ENCODE peak calls at places on chromosomes 4 and X, in six cellular contexts. One of them, this sample, is unnamed.

GRCh38 chrX:109847257-109848187 is 114.5 kb upstream of the ACSL4 start:
- DNase-seq in body of pancreas: no peak
- DNase-seq in retinal pigment epithelial cell: peak; percentile 72
- DNase-seq in heart left ventricle: no peak
- DNase-seq in lung: no peak
- DNase-seq in GM12878: no peak
- DNase-seq in this sample: peak; percentile 80

GRCh38 chr4:183722738-183723560 is 63.9 kb downstream of the TRAPPC11 start:
- DNase-seq in retinal pigment epithelial cell: no peak
- DNase-seq in GM12878: peak; percentile 25
- DNase-seq in body of pancreas: peak; percentile 76
- DNase-seq in lung: peak; percentile 57
- DNase-seq in heart left ventricle: peak; percentile 86
- DNase-seq in this sample: no peak

GRCh38 chrX:111098874-111099273 is 2.9 kb downstream of the PAK3 start:
- DNase-seq in lung: peak; percentile 45
- DNase-seq in heart left ventricle: peak; percentile 66
- DNase-seq in body of pancreas: peak; percentile 66
- DNase-seq in GM12878: no peak
- DNase-seq in retinal pigment epithelial cell: no peak
- DNase-seq in this sample: no peak

GRCh38 chrX:117854806-117855205 is 261.8 kb downstream of the KLHL13 start:
- DNase-seq in retinal pigment epithelial cell: no peak
- DNase-seq in body of pancreas: no peak
- DNase-seq in heart left ventricle: no peak
- DNase-seq in lung: no peak
- DNase-seq in GM12878: no peak
- DNase-seq in this sample: no peak

GRCh38 chr4:158090323-158090722 is 82.5 kb downstream of the GASK1B start:
- DNase-seq in body of pancreas: no peak
- DNase-seq in lung: no peak
- DNase-seq in heart left ventricle: no peak
- DNase-seq in GM12878: no peak
- DNase-seq in retinal pigment epithelial cell: no peak
- DNase-seq in this sample: no peak

GRCh38 chr4:44760142-44760898 is 34.0 kb upstream of the GNPDA2 start:
- DNase-seq in retinal pigment epithelial cell: no peak
- DNase-seq in GM12878: no peak
- DNase-seq in lung: no peak
- DNase-seq in body of pancreas: peak; percentile 15
- DNase-seq in heart left ventricle: no peak
- DNase-seq in this sample: no peak

GRCh38 chrX:109635151-109635550 is 10.2 kb upstream of the KCNE5 start:
- DNase-seq in lung: no peak
- DNase-seq in GM12878: no peak
- DNase-seq in retinal pigment epithelial cell: no peak
- DNase-seq in heart left ventricle: no peak
- DNase-seq in body of pancreas: no peak
- DNase-seq in this sample: no peak

GRCh38 chrX:68652327-68652930 is 5.0 kb downstream of the STARD8 start:
- DNase-seq in retinal pigment epithelial cell: no peak
- DNase-seq in heart left ventricle: no peak
- DNase-seq in GM12878: no peak
- DNase-seq in lung: no peak
- DNase-seq in body of pancreas: no peak
- DNase-seq in this sample: no peak

GRCh38 chrX:69319376-69319775 is 154.1 kb upstream of the PJA1 start:
- DNase-seq in lung: no peak
- DNase-seq in GM12878: no peak
- DNase-seq in heart left ventricle: no peak
- DNase-seq in retinal pigment epithelial cell: no peak
- DNase-seq in body of pancreas: no peak
- DNase-seq in this sample: no peak

GRCh38 chrX:102155806-102156179 is at the start of gene BEX5:
- DNase-seq in body of pancreas: peak; percentile 76
- DNase-seq in GM12878: no peak
- DNase-seq in heart left ventricle: no peak
- DNase-seq in lung: peak; percentile 64
- DNase-seq in retinal pigment epithelial cell: peak; percentile 4
- DNase-seq in this sample: no peak

GRCh38 chr4:52824603-52825310 is 37.4 kb upstream of the RASL11B start:
- DNase-seq in body of pancreas: no peak
- DNase-seq in GM12878: no peak
- DNase-seq in retinal pigment epithelial cell: peak; percentile 91
- DNase-seq in lung: no peak
- DNase-seq in heart left ventricle: no peak
- DNase-seq in this sample: peak; percentile 46

GRCh38 chrX:111006119-111006518 is 89.9 kb upstream of the PAK3 start:
- DNase-seq in body of pancreas: no peak
- DNase-seq in lung: no peak
- DNase-seq in heart left ventricle: no peak
- DNase-seq in retinal pigment epithelial cell: no peak
- DNase-seq in GM12878: no peak
- DNase-seq in this sample: no peak

GRCh38 chr4:133439830-133440229 is 290.7 kb downstream of the PCDH10 start:
- DNase-seq in retinal pigment epithelial cell: no peak
- DNase-seq in lung: no peak
- DNase-seq in GM12878: no peak
- DNase-seq in heart left ventricle: no peak
- DNase-seq in body of pancreas: no peak
- DNase-seq in this sample: no peak

GRCh38 chr4:85762204-85762884 is 287.4 kb downstream of the ARHGAP24 start:
- DNase-seq in heart left ventricle: no peak
- DNase-seq in retinal pigment epithelial cell: no peak
- DNase-seq in GM12878: no peak
- DNase-seq in body of pancreas: peak; percentile 35
- DNase-seq in lung: no peak
- DNase-seq in this sample: no peak

GRCh38 chrX:97628807-97629596 is 745.3 kb downstream of the RPA4 start:
- DNase-seq in lung: no peak
- DNase-seq in heart left ventricle: no peak
- DNase-seq in retinal pigment epithelial cell: no peak
- DNase-seq in body of pancreas: no peak
- DNase-seq in GM12878: no peak
- DNase-seq in this sample: no peak
- H3K4me3 ChIP-seq in lung: no peak overlapping the region
- H3K4me3 ChIP-seq in heart left ventricle: no peak overlapping the region
- H3K4me3 ChIP-seq in retinal pigment epithelial cell: no peak overlapping the region
- H3K4me3 ChIP-seq in body of pancreas: no peak overlapping the region
- H3K4me3 ChIP-seq in GM12878: no peak overlapping the region
- H3K4me3 ChIP-seq in this sample: no peak overlapping the region

DNA sequence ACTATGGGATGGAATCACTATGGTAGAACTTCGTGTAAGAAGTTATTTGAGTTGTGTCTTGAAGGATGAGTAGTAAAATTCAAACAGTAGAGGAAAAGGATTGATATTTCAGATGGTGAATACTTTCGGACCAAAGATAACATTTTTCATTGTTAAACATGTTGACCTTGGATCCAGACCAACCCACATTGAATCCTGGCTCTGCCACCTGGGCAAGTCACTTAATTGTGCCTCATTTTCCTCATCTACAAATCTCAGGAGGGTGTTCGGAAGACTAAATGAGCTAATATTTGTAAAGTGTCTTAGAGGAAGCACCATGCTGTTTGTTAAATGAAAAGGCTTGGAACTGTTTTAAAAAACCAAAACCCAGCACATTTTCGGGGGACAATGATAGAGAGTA is 1.4 kb upstream of the AIFM1 start:
- DNase-seq in retinal pigment epithelial cell: no peak
- DNase-seq in lung: no peak
- DNase-seq in body of pancreas: no peak
- DNase-seq in heart left ventricle: no peak
- DNase-seq in GM12878: no peak
- DNase-seq in this sample: no peak
- H3K4me3 ChIP-seq in retinal pigment epithelial cell: peak overlapping the region; percentile 78
- H3K4me3 ChIP-seq in lung: no peak overlapping the region
- H3K4me3 ChIP-seq in body of pancreas: no peak overlapping the region
- H3K4me3 ChIP-seq in heart left ventricle: no peak overlapping the region
- H3K4me3 ChIP-seq in GM12878: peak overlapping the region; percentile 69
- H3K4me3 ChIP-seq in this sample: peak overlapping the region; percentile 75

DNA sequence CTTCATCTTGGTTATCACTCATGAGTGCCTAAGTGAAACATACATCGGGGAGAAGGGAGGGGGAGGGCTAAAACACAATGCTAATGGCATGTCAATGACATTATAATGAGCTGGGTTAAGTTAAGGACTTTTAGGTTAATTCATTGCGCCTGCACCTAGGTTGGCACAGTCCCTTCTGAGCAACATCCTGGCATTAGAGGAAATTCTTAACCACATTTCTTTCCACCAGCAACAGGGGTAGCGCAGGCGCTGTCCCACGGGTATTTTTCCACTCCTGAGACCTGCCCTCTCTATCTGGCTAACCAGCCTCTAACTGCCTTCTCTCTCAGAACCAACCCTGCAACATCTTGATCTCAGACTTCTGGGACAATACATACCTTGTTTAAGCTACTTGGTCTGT is 39.0 kb upstream of the PROM1 start:
- DNase-seq in retinal pigment epithelial cell: no peak
- DNase-seq in GM12878: no peak
- DNase-seq in lung: no peak
- DNase-seq in heart left ventricle: no peak
- DNase-seq in body of pancreas: no peak
- DNase-seq in this sample: no peak
- H3K4me3 ChIP-seq in retinal pigment epithelial cell: no peak overlapping the region
- H3K4me3 ChIP-seq in GM12878: no peak overlapping the region
- H3K4me3 ChIP-seq in lung: no peak overlapping the region
- H3K4me3 ChIP-seq in heart left ventricle: no peak overlapping the region
- H3K4me3 ChIP-seq in body of pancreas: no peak overlapping the region
- H3K4me3 ChIP-seq in this sample: no peak overlapping the region

GRCh38 chr4:7160439-7160838 is 31.9 kb upstream of the SORCS2 start:
- DNase-seq in heart left ventricle: peak; percentile 24
- DNase-seq in retinal pigment epithelial cell: no peak
- DNase-seq in lung: no peak
- DNase-seq in GM12878: no peak
- DNase-seq in body of pancreas: peak; percentile 31
- DNase-seq in this sample: no peak

GRCh38 chr4:7159923-7160322 is 32.4 kb upstream of the SORCS2 start:
- DNase-seq in body of pancreas: peak; percentile 28
- DNase-seq in heart left ventricle: no peak
- DNase-seq in GM12878: no peak
- DNase-seq in retinal pigment epithelial cell: no peak
- DNase-seq in lung: no peak
- DNase-seq in this sample: no peak

GRCh38 chr4:7158991-7159390 is 33.3 kb upstream of the SORCS2 start:
- DNase-seq in retinal pigment epithelial cell: no peak
- DNase-seq in body of pancreas: peak; percentile 7
- DNase-seq in lung: no peak
- DNase-seq in heart left ventricle: peak; percentile 27
- DNase-seq in GM12878: no peak
- DNase-seq in this sample: no peak

GRCh38 chr4:7161721-7162214 is 30.6 kb upstream of the SORCS2 start:
- DNase-seq in heart left ventricle: no peak
- DNase-seq in retinal pigment epithelial cell: no peak
- DNase-seq in GM12878: no peak
- DNase-seq in lung: no peak
- DNase-seq in body of pancreas: peak; percentile 76
- DNase-seq in this sample: no peak

DNA sequence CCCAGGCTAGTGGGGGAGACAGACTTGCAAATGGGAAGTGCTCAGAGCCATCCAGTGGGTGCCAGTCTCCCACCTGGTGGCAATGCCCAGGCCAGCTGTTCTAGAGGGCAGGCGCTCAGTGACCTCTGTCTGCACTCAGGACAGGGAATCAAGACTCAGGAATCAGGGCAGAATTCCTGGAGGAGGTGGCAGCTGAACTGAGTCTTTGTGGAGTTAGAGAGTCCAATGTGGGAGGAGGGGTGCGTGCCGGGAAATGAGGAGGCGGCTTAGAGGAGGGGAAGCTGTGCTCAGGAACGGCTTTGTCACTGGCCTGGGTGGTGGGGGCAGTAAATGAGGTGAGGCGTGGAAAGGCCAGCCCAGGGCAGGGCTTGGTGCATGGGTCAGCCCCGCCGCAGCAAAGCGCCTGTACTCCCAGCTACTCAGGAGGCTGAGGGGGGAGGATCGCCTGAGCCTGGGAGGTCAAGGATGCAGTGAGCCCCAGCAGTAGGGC is 31.3 kb upstream of the SORCS2 start:
- DNase-seq in lung: no peak
- DNase-seq in retinal pigment epithelial cell: no peak
- DNase-seq in body of pancreas: peak; percentile 13
- DNase-seq in GM12878: no peak
- DNase-seq in heart left ventricle: no peak
- DNase-seq in this sample: no peak
- H3K4me3 ChIP-seq in lung: no peak overlapping the region
- H3K4me3 ChIP-seq in retinal pigment epithelial cell: no peak overlapping the region
- H3K4me3 ChIP-seq in body of pancreas: no peak overlapping the region
- H3K4me3 ChIP-seq in GM12878: no peak overlapping the region
- H3K4me3 ChIP-seq in heart left ventricle: no peak overlapping the region
- H3K4me3 ChIP-seq in this sample: no peak overlapping the region

GRCh38 chr4:42359686-42360085 is 37.6 kb upstream of the SHISA3 start:
- DNase-seq in lung: no peak
- DNase-seq in GM12878: no peak
- DNase-seq in body of pancreas: no peak
- DNase-seq in retinal pigment epithelial cell: no peak
- DNase-seq in heart left ventricle: no peak
- DNase-seq in this sample: no peak
- H3K4me3 ChIP-seq in lung: no peak overlapping the region
- H3K4me3 ChIP-seq in GM12878: no peak overlapping the region
- H3K4me3 ChIP-seq in body of pancreas: no peak overlapping the region
- H3K4me3 ChIP-seq in retinal pigment epithelial cell: no peak overlapping the region
- H3K4me3 ChIP-seq in heart left ventricle: no peak overlapping the region
- H3K4me3 ChIP-seq in this sample: no peak overlapping the region

GRCh38 chrX:113512700-113513395 is 672.2 kb upstream of the AMOT start:
- DNase-seq in lung: no peak
- DNase-seq in retinal pigment epithelial cell: peak; percentile 39
- DNase-seq in heart left ventricle: no peak
- DNase-seq in GM12878: no peak
- DNase-seq in body of pancreas: no peak
- DNase-seq in this sample: no peak
- H3K4me3 ChIP-seq in lung: no peak overlapping the region
- H3K4me3 ChIP-seq in retinal pigment epithelial cell: no peak overlapping the region
- H3K4me3 ChIP-seq in heart left ventricle: no peak overlapping the region
- H3K4me3 ChIP-seq in GM12878: no peak overlapping the region
- H3K4me3 ChIP-seq in body of pancreas: no peak overlapping the region
- H3K4me3 ChIP-seq in this sample: no peak overlapping the region

GRCh38 chr4:140426610-140427103 is 791 bp downstream of the CLGN start:
- DNase-seq in body of pancreas: peak; percentile 11
- DNase-seq in lung: no peak
- DNase-seq in retinal pigment epithelial cell: no peak
- DNase-seq in GM12878: no peak
- DNase-seq in heart left ventricle: peak; percentile 67
- DNase-seq in this sample: no peak
- H3K4me3 ChIP-seq in body of pancreas: peak overlapping the region; percentile 57
- H3K4me3 ChIP-seq in lung: peak overlapping the region; percentile 72
- H3K4me3 ChIP-seq in retinal pigment epithelial cell: peak overlapping the region; percentile 82
- H3K4me3 ChIP-seq in GM12878: peak overlapping the region; percentile 55
- H3K4me3 ChIP-seq in heart left ventricle: peak overlapping the region; percentile 32
- H3K4me3 ChIP-seq in this sample: no peak overlapping the region

DNA sequence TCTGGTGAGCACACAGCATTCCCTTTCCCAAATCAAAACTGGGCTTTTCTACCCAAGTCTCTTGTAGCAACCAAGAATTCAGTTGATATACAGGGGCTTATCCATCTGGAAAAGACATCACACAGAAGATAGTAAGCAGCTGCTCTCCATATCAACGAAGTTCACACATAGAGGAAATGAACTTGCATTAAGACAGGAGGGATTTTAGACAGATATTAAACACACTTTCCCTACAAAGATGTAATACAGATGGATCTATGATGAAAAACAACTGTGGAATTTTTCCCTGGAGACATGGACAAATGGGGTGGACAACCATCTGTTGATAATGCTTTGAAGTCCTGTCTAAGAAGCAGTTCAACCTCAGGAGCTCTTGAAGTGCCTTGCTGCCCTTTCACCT is 9.8 kb upstream of the PDE5A start:
- DNase-seq in heart left ventricle: no peak
- DNase-seq in GM12878: no peak
- DNase-seq in retinal pigment epithelial cell: no peak
- DNase-seq in lung: no peak
- DNase-seq in body of pancreas: no peak
- DNase-seq in this sample: no peak
- H3K4me3 ChIP-seq in heart left ventricle: no peak overlapping the region
- H3K4me3 ChIP-seq in GM12878: no peak overlapping the region
- H3K4me3 ChIP-seq in retinal pigment epithelial cell: no peak overlapping the region
- H3K4me3 ChIP-seq in lung: no peak overlapping the region
- H3K4me3 ChIP-seq in body of pancreas: no peak overlapping the region
- H3K4me3 ChIP-seq in this sample: no peak overlapping the region

This sample was measured in BJ.